ENCODE peak calls at places on chromosomes 2 and 18, in nine cellular contexts. A, B, I, V, K, Q, R, G and H are unnamed samples.

GRCh38 chr2:108632332-108632712 is 87.0 kb upstream of the RANBP2 start:
- DNase-seq in A (no peak), B (no peak), I (no peak), V (no peak), K (no peak), Q (no peak), R (no peak), G (no peak), H (no peak)

GRCh38 chr2:233470007-233470687 is 96.4 kb downstream of the USP40 start:
- DNase-seq in A (peak; percentile 30), B (no peak), I (no peak), V (no peak), K (peak; percentile 81), Q (peak; percentile 20), R (no peak), G (no peak), H (no peak)

GRCh38 chr2:108936868-108937265 is 52.2 kb downstream of the EDAR start:
- DNase-seq in A (peak; percentile 21), B (no peak), I (no peak), V (no peak), K (no peak), Q (no peak), R (no peak), G (no peak), H (no peak)

GRCh38 chr18:63936156-63936931 is 12.8 kb upstream of the HMSD start:
- DNase-seq in A (peak; percentile 42), B (peak; percentile 9), I (peak; percentile 75), V (peak; percentile 64), K (peak; percentile 87), Q (peak; percentile 77), R (peak; percentile 63), G (peak; percentile 88), H (peak; percentile 67)

GRCh38 chr18:8847900-8848299 is 142.5 kb downstream of the MTCL1 start:
- DNase-seq in A (no peak), B (no peak), I (no peak), V (no peak), K (no peak), Q (no peak), R (no peak), G (peak; percentile 67), H (no peak)

GRCh38 chr2:55155764-55156221 is 76.3 kb downstream of the CLHC1 start:
- DNase-seq in A (no peak), B (no peak), I (no peak), V (no peak), K (no peak), Q (no peak), R (no peak), G (no peak), H (no peak)

GRCh38 chr2:20185176-20186022 is 39.5 kb downstream of the SDC1 start:
- DNase-seq in A (no peak), B (no peak), I (peak; percentile 57), V (no peak), K (peak; percentile 30), Q (no peak), R (no peak), G (no peak), H (peak; percentile 16)

GRCh38 chr2:127623388-127624320 is 22.3 kb upstream of the GPR17 start:
- DNase-seq in A (no peak), B (peak; percentile 1), I (no peak), V (peak; percentile 26), K (peak; percentile 45), Q (peak; percentile 19), R (peak; percentile 2), G (peak; percentile 41), H (no peak)

GRCh38 chr18:63511285-63511684 is 30.9 kb upstream of the SERPINB12 start:
- DNase-seq in A (peak; percentile 56), B (no peak), I (peak; percentile 58), V (no peak), K (no peak), Q (no peak), R (peak; percentile 23), G (no peak), H (peak; percentile 33)